ENCODE peak calls at places on chromosomes 5 and 9, in nine cellular contexts. O, V, S, L, W, K, Y, A and F are unnamed samples.

GRCh38 chr9:26760675-26761074 is 131.9 kb downstream of the CAAP1 start:
- DNase-seq in O (no peak), V (no peak), K (no peak), A (no peak), W (no peak), L (no peak), S (no peak), Y (no peak), F (no peak)

GRCh38 chr5:86644843-86645242 is 27.1 kb downstream of the COX7C start:
- DNase-seq in O (no peak), K (no peak), S (no peak), W (no peak), Y (no peak), A (no peak), L (no peak), V (no peak), F (no peak)

GRCh38 chr9:89576404-89576824 is 28.4 kb upstream of the GADD45G start:
- DNase-seq in L (no peak), A (no peak), S (peak; percentile 66), V (no peak), W (peak; percentile 41), Y (peak; percentile 38), O (peak; percentile 26), K (no peak), F (no peak)

GRCh38 chr9:94156549-94157407 is 72.5 kb downstream of the PTPDC1 start:
- DNase-seq in K (no peak), A (peak; percentile 68), Y (peak; percentile 83), V (peak; percentile 17), O (peak; percentile 37), L (no peak), W (peak; percentile 87), S (peak; percentile 78), F (no peak)

GRCh38 chr9:94808926-94809700 is 82.6 kb downstream of the AOPEP start:
- DNase-seq in K (no peak), O (no peak), Y (no peak), V (no peak), S (no peak), L (no peak), A (no peak), W (no peak), F (no peak)

GRCh38 chr9:75185585-75186170 is 97.4 kb downstream of the OSTF1 start:
- DNase-seq in K (peak; percentile 54), Y (peak; percentile 59), L (no peak), W (no peak), O (no peak), A (peak; percentile 76), S (peak; percentile 18), V (no peak), F (no peak)

GRCh38 chr5:16992006-16992405 is 55.9 kb upstream of the MYO10 start:
- DNase-seq in S (peak; percentile 73), O (no peak), Y (no peak), K (no peak), L (no peak), W (no peak), V (no peak), A (no peak), F (no peak)

GRCh38 chr9:15856591-15856990 is 303.7 kb downstream of the CCDC171 start:
- DNase-seq in Y (no peak), A (no peak), L (no peak), W (no peak), V (no peak), S (peak; percentile 68), O (no peak), K (no peak), F (no peak)

GRCh38 chr5:36279054-36279698 is 22.5 kb downstream of the RANBP3L start:
- DNase-seq in L (no peak), O (no peak), K (no peak), V (peak; percentile 40), A (no peak), S (peak; percentile 47), W (no peak), Y (no peak), F (no peak)

GRCh38 chr5:152688561-152689274 is 283.6 kb upstream of the NMUR2 start:
- DNase-seq in A (no peak), S (peak; percentile 50), K (no peak), V (no peak), W (no peak), Y (peak; percentile 54), L (no peak), O (peak; percentile 71), F (no peak)

GRCh38 chr9:128296340-128297220 is 20.5 kb downstream of the SWI5 start:
- DNase-seq in W (no peak), O (no peak), A (peak; percentile 78), L (no peak), V (no peak), K (no peak), S (no peak), Y (no peak), F (no peak)

GRCh38 chr5:31366941-31367340 is 165.0 kb downstream of the DROSHA start:
- DNase-seq in V (no peak), O (no peak), K (no peak), Y (no peak), S (peak; percentile 84), L (no peak), A (no peak), W (no peak), F (no peak)

GRCh38 chr9:71909887-71910601 is 949 bp downstream of the ABHD17B start:
- DNase-seq in K (peak; percentile 69), S (peak; percentile 29), W (peak; percentile 12), L (peak; percentile 65), V (peak; percentile 14), O (peak; percentile 5), Y (peak; percentile 35), A (peak; percentile 74), F (no peak)

GRCh38 chr9:98927724-98928123 is 16.0 kb upstream of the COL15A1 start:
- DNase-seq in S (no peak), W (no peak), Y (no peak), A (no peak), O (no peak), K (no peak), L (no peak), V (no peak), F (no peak)

GRCh38 chr9:7394007-7394774 is 405.4 kb downstream of the DMAC1 start:
- DNase-seq in K (no peak), O (no peak), L (no peak), Y (peak; percentile 5), W (no peak), V (no peak), A (no peak), S (no peak), F (no peak)

GRCh38 chr9:3136230-3136629 is 292.3 kb upstream of the PUM3 start:
- DNase-seq in L (no peak), K (no peak), A (no peak), V (no peak), S (no peak), Y (no peak), W (no peak), O (no peak), F (no peak)

GRCh38 chr5:42645138-42645537 is 111.5 kb upstream of the CCDC152 start:
- DNase-seq in O (no peak), A (no peak), W (no peak), S (no peak), V (no peak), Y (no peak), L (no peak), K (no peak), F (no peak)

GRCh38 chr9:18438300-18438925 is 35.5 kb upstream of the ADAMTSL1 start:
- DNase-seq in K (no peak), L (peak; percentile 14), S (peak; percentile 55), W (no peak), O (no peak), V (no peak), A (peak; percentile 48), Y (no peak), F (no peak)

GRCh38 chr5:119360905-119361605 is 5.2 kb downstream of the TNFAIP8 start:
- DNase-seq in K (no peak), W (no peak), Y (no peak), V (no peak), L (no peak), A (no peak), S (peak; percentile 47), O (no peak), F (no peak)

GRCh38 chr5:180080670-180081280 is 9.2 kb upstream of the RNF130 start:
- DNase-seq in K (no peak), L (no peak), S (no peak), V (no peak), O (no peak), Y (no peak), A (no peak), W (no peak), F (no peak)

GRCh38 chr9:69030851-69031645 is 4.5 kb upstream of the FXN start:
- DNase-seq in W (no peak), O (no peak), L (no peak), A (no peak), V (no peak), K (no peak), S (peak; percentile 20), Y (no peak), F (no peak)

GRCh38 chr9:134502261-134503211 is 139.1 kb upstream of the COL5A1 start:
- DNase-seq in V (no peak), O (peak; percentile 79), Y (peak; percentile 87), S (peak; percentile 97), L (no peak), W (no peak), K (peak; percentile 20), A (peak; percentile 60), F (no peak)

GRCh38 chr9:89313842-89314241 is 2.8 kb downstream of the CKS2 start:
- DNase-seq in A (no peak), L (no peak), W (no peak), Y (no peak), K (no peak), S (peak; percentile 25), V (peak; percentile 21), O (no peak), F (no peak)

GRCh38 chr9:78130004-78130403 is 98.4 kb upstream of the GNAQ start:
- DNase-seq in V (peak; percentile 6), L (no peak), Y (peak; percentile 67), O (peak; percentile 81), A (no peak), S (peak; percentile 66), W (peak; percentile 46), K (no peak), F (no peak)

GRCh38 chr9:134373269-134373668 is 47.0 kb downstream of the RXRA start:
- DNase-seq in W (no peak), L (no peak), S (no peak), V (no peak), K (no peak), Y (no peak), A (no peak), O (no peak), F (no peak)

GRCh38 chr9:20898885-20899554 is 132.4 kb downstream of the HACD4 start:
- DNase-seq in K (no peak), Y (no peak), O (no peak), L (no peak), S (peak; percentile 14), V (no peak), W (no peak), A (no peak), F (no peak)

GRCh38 chr5:38382898-38383297 is 124.5 kb downstream of the EGFLAM start:
- DNase-seq in S (peak; percentile 75), A (peak; percentile 56), O (peak; percentile 49), Y (peak; percentile 76), L (peak; percentile 48), K (peak; percentile 32), V (peak; percentile 57), W (peak; percentile 76), F (no peak)

GRCh38 chr9:137482094-137482781 is 23.1 kb upstream of the NSMF start:
- DNase-seq in K (no peak), S (peak; percentile 56), A (no peak), Y (peak; percentile 68), W (peak; percentile 62), L (no peak), O (peak; percentile 26), V (no peak), F (no peak)

GRCh38 chr9:110099236-110099741 is 108.7 kb downstream of the C9orf152 start:
- DNase-seq in L (no peak), V (peak; percentile 98), A (no peak), O (peak; percentile 29), K (no peak), S (peak; percentile 95), W (no peak), Y (no peak), F (no peak)